ENCODE peak calls at places on chromosome 12, in eight cellular contexts. C is A549; W is mesendoderm; F is SK-N-MC; T is CD8-positive, alpha-beta memory T cell; B is esophagus squamous epithelium; X is caudate nucleus; N is effector memory CD4-positive, alpha-beta T cell. P is an unnamed sample.

GRCh38 chr12:115323223-115323905 is 639.4 kb upstream of the TBX3 start:
- DNase-seq in F (no peak), N (no peak), X (no peak), T (no peak), B (no peak), W (no peak), C (no peak), P (no peak)

GRCh38 chr12:15532364-15532977 is 210.2 kb downstream of the PTPRO start:
- DNase-seq in F (no peak), T (peak), X (no peak), W (peak), C (peak), N (peak), B (no peak), P (no peak)

GRCh38 chr12:54984602-54985376 is at the start of gene TESPA1:
- DNase-seq in X (no peak), N (peak), B (peak), C (no peak), F (no peak), T (peak), W (peak), P (peak)

GRCh38 chr12:56437430-56438176 is 11.6 kb downstream of the TIMELESS start:
- DNase-seq in B (no peak), C (no peak), X (no peak), F (no peak), T (no peak), N (no peak), W (no peak), P (no peak)

GRCh38 chr12:70467908-70468733 is 102.0 kb downstream of the KCNMB4 start:
- DNase-seq in X (no peak), C (no peak), T (no peak), W (no peak), B (no peak), N (no peak), F (no peak), P (no peak)

GRCh38 chr12:49970658-49971057 is 2.1 kb upstream of the AQP6 start:
- DNase-seq in C (no peak), F (no peak), T (no peak), B (no peak), X (no peak), W (no peak), N (no peak), P (no peak)

GRCh38 chr12:19301688-19302640 is 137.3 kb upstream of the AEBP2 start:
- DNase-seq in W (no peak), C (no peak), T (no peak), F (no peak), X (no peak), B (no peak), N (no peak), P (no peak)

GRCh38 chr12:54421175-54421872 is 2.3 kb upstream of the ITGA5 start:
- DNase-seq in C (no peak), B (no peak), T (no peak), W (no peak), N (no peak), F (no peak), X (no peak), P (no peak)

GRCh38 chr12:113145720-113146551 is 3.6 kb upstream of the CFAP73 start:
- DNase-seq in W (no peak), F (no peak), T (no peak), C (no peak), N (no peak), X (no peak), B (no peak), P (no peak)

GRCh38 chr12:132488127-132489077 is 1.5 kb upstream of the FBRSL1 start:
- DNase-seq in W (no peak), B (no peak), T (peak), C (no peak), X (no peak), F (no peak), N (no peak), P (peak)

GRCh38 chr12:29907486-29907885 is 123.7 kb upstream of the TMTC1 start:
- DNase-seq in T (no peak), X (no peak), C (no peak), W (no peak), N (no peak), F (no peak), B (no peak), P (no peak)

DNA sequence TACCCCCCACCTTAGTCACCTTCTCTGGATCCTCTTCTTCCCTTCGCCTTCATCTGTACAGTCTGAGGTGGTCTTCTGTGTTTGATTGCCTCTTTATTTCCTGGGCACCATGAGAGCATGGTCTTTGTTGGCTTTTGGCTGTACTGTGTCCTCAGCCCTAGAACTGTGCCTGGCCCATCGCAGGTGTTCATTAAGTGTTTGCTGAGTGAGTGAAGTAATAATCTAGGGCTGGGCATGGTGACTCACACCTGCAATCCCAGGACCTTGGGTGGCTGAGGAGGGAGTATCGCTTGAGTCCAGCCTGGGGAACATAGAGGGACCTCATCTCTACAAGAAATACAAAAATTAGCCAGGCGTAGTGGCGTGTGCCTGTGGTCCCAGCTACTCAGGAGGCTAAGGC is 13.9 kb downstream of the ALDH2 start:
- DNase-seq in B (no peak), F (no peak), W (no peak), X (no peak), T (no peak), C (no peak), N (no peak), P (peak)
- H3K27ac ChIP-seq in B (peak), F (no peak), W (no peak), X (no peak), T (no peak), C (no peak), N (no peak), P (peak)

GRCh38 chr12:51974646-51975045 is 23.1 kb downstream of the ACVR1B start:
- DNase-seq in T (no peak), N (no peak), W (peak), F (no peak), X (no peak), B (no peak), C (no peak), P (no peak)

GRCh38 chr12:51976376-51977160 is 25.1 kb downstream of the ACVR1B start:
- DNase-seq in T (no peak), C (peak), W (peak), B (no peak), F (no peak), X (no peak), N (no peak), P (no peak)

GRCh38 chr12:51977320-51977753 is 25.8 kb downstream of the ACVR1B start:
- DNase-seq in T (no peak), F (no peak), B (no peak), W (no peak), X (no peak), C (no peak), N (no peak), P (no peak)

GRCh38 chr12:51973560-51973959 is 22.1 kb downstream of the ACVR1B start:
- DNase-seq in N (no peak), B (no peak), C (no peak), F (no peak), X (no peak), T (no peak), W (no peak), P (no peak)

GRCh38 chr12:51975196-51975595 is 23.7 kb downstream of the ACVR1B start:
- DNase-seq in X (no peak), B (no peak), N (no peak), F (no peak), T (no peak), C (no peak), W (no peak), P (no peak)
- H3K27ac ChIP-seq in X (no peak), B (no peak), N (no peak), F (no peak), T (no peak), C (no peak), W (peak), P (no peak)

GRCh38 chr12:68495666-68496065 is 115.0 kb upstream of the RAP1B start:
- DNase-seq in B (no peak), C (no peak), X (no peak), W (no peak), N (no peak), F (no peak), T (no peak), P (no peak)

GRCh38 chr12:68497702-68498101 is 113.0 kb upstream of the RAP1B start:
- DNase-seq in W (no peak), N (no peak), B (no peak), T (no peak), X (no peak), C (no peak), F (no peak), P (no peak)

GRCh38 chr12:68499616-68500015 is 111.1 kb upstream of the RAP1B start:
- DNase-seq in W (no peak), F (no peak), X (no peak), N (no peak), B (no peak), C (no peak), T (no peak), P (no peak)

GRCh38 chr12:68498736-68499135 is 112.0 kb upstream of the RAP1B start:
- DNase-seq in B (no peak), X (no peak), N (no peak), F (no peak), W (peak), C (no peak), T (no peak), P (no peak)

GRCh38 chr12:68497112-68497511 is 113.6 kb upstream of the RAP1B start:
- DNase-seq in X (no peak), B (no peak), W (no peak), C (no peak), N (no peak), F (no peak), T (no peak), P (no peak)
- H3K27ac ChIP-seq in X (no peak), B (no peak), W (no peak), C (no peak), N (no peak), F (peak), T (no peak), P (peak)

GRCh38 chr12:3263282-3263681 is 186.1 kb downstream of the TSPAN9 start:
- DNase-seq in N (no peak), X (no peak), C (no peak), T (no peak), B (no peak), F (no peak), W (no peak), P (peak)

GRCh38 chr12:3261782-3262359 is 184.7 kb downstream of the TSPAN9 start:
- DNase-seq in C (no peak), T (no peak), W (no peak), B (no peak), X (no peak), N (no peak), F (no peak), P (no peak)

GRCh38 chr12:3262466-3262865 is 185.3 kb downstream of the TSPAN9 start:
- DNase-seq in C (no peak), B (no peak), T (no peak), N (no peak), F (no peak), X (no peak), W (no peak), P (peak)

GRCh38 chr12:3265406-3265805 is 188.2 kb downstream of the TSPAN9 start:
- DNase-seq in W (no peak), T (no peak), X (no peak), F (no peak), C (no peak), N (no peak), B (no peak), P (peak)

DNA sequence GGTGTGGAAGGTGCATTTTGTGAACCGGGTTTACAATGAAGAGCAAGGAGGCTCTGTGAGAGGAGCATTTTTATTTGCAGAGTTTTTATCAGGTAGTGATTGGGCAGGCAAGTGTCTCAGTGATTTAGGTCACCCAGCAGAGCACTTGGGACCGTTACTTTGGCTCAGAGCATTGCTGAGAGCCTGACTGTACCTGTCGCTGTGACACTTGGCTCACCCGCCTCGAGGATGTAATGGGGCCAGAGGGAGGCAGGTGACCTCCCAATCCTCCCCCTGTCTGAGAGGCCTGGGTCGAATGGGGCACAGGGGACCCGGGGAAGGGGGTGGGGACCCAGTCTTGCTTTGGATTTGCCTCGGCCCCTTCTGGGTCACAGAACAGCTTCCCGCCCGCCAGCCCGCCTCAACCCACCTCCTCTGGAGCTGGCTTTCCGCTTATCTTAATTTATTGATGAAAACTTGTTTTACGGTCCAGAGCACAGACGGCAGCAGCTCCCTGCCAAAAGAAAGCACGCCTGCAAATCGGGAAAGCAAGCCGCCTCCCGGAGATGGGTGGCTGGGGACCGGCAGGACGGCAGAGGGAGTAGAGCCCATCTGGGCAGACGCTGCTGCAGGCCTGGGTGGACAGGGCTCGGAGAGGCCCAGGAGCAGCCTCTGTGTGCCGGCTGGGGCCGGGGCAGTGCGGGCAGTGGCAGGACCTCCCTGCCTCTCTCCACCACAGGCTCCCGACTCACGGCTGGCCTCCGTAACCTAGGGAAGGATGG is 186.9 kb downstream of the TSPAN9 start:
- DNase-seq in F (no peak), T (no peak), N (no peak), B (no peak), W (no peak), X (no peak), C (no peak), P (peak)
- H3K27ac ChIP-seq in F (no peak), T (no peak), N (no peak), B (no peak), W (no peak), X (no peak), C (no peak), P (no peak)

DNA sequence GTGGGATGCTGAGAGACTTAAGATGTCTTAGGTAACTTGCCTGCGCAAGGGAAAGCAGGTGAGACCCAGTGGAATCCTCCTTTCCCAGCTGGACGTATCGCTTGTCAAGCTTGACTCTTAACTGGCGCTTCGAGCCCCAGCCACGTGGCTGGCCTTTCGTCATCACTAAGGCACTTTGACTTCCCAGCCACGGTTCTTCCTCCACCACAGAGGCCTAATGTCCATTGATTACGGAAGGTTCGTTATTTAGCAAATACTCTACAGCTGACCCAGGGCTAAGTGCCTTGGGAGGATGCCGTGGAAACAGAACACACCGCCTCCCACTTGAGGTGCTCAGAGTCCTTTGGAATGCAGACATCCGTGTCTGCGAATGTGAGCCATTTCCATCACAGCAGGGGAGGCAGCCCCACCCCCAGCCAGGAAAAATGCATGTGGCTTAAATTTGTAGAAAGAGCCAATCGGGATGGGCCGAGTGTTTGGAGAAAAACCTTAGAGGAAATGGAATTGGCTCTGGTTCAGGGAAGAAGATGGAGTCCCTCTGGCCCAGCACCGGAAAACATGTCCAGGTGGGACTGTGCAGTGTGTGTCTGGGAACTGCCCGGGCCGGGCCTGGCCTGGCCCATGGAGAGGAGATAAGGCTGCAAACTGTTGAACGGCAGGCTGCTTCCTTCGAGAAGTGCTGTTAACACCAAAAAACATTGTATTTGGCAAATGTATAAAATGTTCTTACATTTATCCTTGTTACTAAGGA is 115.7 kb downstream of the PLXNC1 start:
- DNase-seq in C (no peak), X (no peak), B (no peak), T (no peak), W (peak), F (no peak), N (no peak), P (peak)
- H3K27ac ChIP-seq in C (no peak), X (no peak), B (peak), T (no peak), W (peak), F (no peak), N (peak), P (peak)

DNA sequence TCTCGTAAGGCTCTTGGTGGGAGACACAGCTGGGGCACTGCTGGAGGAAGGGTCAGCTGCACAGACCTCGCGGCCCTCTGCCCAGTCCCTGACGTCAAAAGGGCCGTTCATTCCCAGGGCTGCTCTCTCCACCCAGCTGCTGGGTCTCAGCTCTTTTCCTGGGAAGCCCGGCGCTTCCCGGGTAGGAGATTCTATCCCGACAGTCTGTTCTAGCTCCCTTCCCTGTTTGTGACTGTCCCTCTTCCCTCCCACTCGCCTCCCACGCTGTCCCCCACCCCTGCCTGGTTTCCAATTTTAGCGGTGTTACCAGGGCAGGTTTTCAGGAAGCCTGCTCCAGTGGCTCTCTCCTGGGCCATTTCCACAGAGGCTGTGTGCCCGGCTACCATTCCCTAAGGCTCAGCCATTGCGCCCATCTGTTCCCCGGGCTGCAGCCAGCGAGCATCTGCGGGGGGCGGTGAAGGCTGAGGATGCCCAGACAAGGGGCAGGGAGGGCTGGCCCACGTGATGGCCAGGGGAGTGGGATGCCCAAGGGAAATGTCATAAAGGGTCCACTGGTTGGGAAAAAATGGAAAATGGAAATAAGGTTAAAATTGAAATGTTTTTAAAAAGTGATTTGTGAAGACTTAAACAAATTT is 186.7 kb downstream of the CACNA1C start:
- DNase-seq in F (no peak), X (no peak), N (no peak), T (no peak), W (no peak), C (no peak), B (no peak), P (no peak)
- H3K27ac ChIP-seq in F (no peak), X (no peak), N (no peak), T (no peak), W (no peak), C (no peak), B (peak), P (no peak)

GRCh38 chr12:128690641-128691040 is 133.1 kb downstream of the SLC15A4 start:
- DNase-seq in B (no peak), F (no peak), N (no peak), W (no peak), C (no peak), X (no peak), T (no peak), P (no peak)

GRCh38 chr12:128693115-128693514 is 130.6 kb downstream of the SLC15A4 start:
- DNase-seq in X (no peak), N (no peak), W (no peak), F (no peak), T (no peak), C (no peak), B (no peak), P (no peak)

GRCh38 chr12:128695697-128696096 is 128.1 kb downstream of the SLC15A4 start:
- DNase-seq in T (no peak), N (no peak), F (no peak), X (no peak), C (no peak), B (no peak), W (no peak), P (no peak)

GRCh38 chr12:128694445-128694844 is 129.3 kb downstream of the SLC15A4 start:
- DNase-seq in X (no peak), F (no peak), N (no peak), W (no peak), C (no peak), T (no peak), B (no peak), P (no peak)

DNA sequence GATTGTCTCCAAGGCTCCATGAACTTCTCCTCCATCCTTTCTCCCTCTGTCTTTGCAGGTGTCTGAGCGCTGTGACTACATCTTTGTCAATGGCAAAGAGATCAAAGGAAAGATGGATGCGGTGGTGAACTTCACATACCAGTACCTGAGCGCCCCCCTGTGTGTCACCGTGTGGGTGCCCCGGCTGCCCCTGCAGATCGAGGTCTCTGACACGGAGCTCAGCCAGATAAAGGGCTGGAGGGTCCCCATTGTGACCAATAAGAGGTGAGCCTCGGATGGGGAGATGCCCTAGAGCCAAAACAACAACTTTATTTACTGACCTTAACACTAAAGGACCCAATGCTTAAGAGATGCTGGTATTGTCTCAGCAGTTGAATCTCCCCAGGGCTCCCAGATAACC is 130.0 kb downstream of the SLC15A4 start:
- DNase-seq in B (no peak), X (no peak), C (no peak), W (no peak), F (no peak), N (no peak), T (no peak), P (no peak)
- H3K27ac ChIP-seq in B (no peak), X (no peak), C (no peak), W (no peak), F (no peak), N (no peak), T (no peak), P (no peak)

DNA sequence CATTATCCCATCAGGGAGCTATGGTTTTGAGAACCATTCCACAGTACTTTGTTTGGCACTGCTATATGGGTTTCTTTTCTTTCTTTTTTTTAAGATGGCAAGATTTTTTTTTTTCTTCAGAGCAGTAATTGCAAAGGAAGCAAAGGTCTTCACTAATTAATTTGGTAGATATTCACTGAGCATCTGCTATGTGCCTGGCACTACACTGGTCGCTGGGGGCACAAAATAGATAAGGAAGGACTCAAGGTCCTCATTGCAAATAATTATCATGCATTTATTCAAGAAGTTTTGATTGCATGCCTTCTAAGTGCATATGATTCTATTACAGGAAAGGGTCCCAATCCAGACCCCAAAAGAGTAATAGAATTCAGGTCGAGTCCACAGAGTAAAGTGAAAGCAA is 10.0 kb upstream of the ATP2A2 start:
- DNase-seq in N (no peak), T (no peak), C (no peak), B (no peak), X (no peak), F (no peak), W (no peak), P (no peak)
- H3K27ac ChIP-seq in N (no peak), T (peak), C (peak), B (peak), X (peak), F (peak), W (no peak), P (no peak)

P was measured in left lung.